ENCODE peak calls at places on chromosome 13, in four cellular contexts. S, Q, A and C are unnamed samples.

GRCh38 chr13:44410328-44410859 is 36.8 kb downstream of the SERP2 start:
- DNase-seq in S (no peak), Q (no peak), A (no peak), C (no peak)

GRCh38 chr13:30581582-30581981 is 36.1 kb upstream of the USPL1 start:
- DNase-seq in S (peak), Q (no peak), A (no peak), C (peak)

GRCh38 chr13:26255717-26256277 is 1.9 kb downstream of the CDK8 start:
- DNase-seq in S (peak), Q (no peak), A (no peak), C (no peak)

GRCh38 chr13:30868806-30869470 is 37.1 kb upstream of the MEDAG start:
- DNase-seq in S (peak), Q (no peak), A (no peak), C (peak)

GRCh38 chr13:98761126-98761978 is 8.9 kb upstream of the SLC15A1 start:
- DNase-seq in S (peak), Q (no peak), A (no peak), C (peak)

GRCh38 chr13:105642511-105642958 is 892.9 kb downstream of the EFNB2 start:
- DNase-seq in S (no peak), Q (no peak), A (no peak), C (no peak)

GRCh38 chr13:109968876-109969577 is 182.6 kb upstream of the IRS2 start:
- DNase-seq in S (no peak), Q (no peak), A (no peak), C (peak)

GRCh38 chr13:21583496-21583895 is 20.5 kb downstream of the MICU2 start:
- DNase-seq in S (peak), Q (no peak), A (no peak), C (peak)

GRCh38 chr13:101942038-101942437 is 459.8 kb downstream of the FGF14 start:
- DNase-seq in S (peak), Q (peak), A (no peak), C (peak)

GRCh38 chr13:99983401-99984133 is 2.0 kb downstream of the ZIC2 start:
- DNase-seq in S (no peak), Q (no peak), A (no peak), C (no peak)

GRCh38 chr13:94139393-94139995 is 340.0 kb downstream of the DCT start:
- DNase-seq in S (no peak), Q (no peak), A (no peak), C (no peak)

GRCh38 chr13:95226476-95226875 is 74.8 kb downstream of the ABCC4 start:
- DNase-seq in S (no peak), Q (no peak), A (no peak), C (no peak)

GRCh38 chr13:97333983-97334382 is 100.0 kb upstream of the RAP2A start:
- DNase-seq in S (no peak), Q (no peak), A (no peak), C (no peak)

GRCh38 chr13:65913173-65913572 is 1317.0 kb downstream of the PCDH9 start:
- DNase-seq in S (peak), Q (no peak), A (no peak), C (peak)
- TF ChIP-seq CTCF in S (no peak), Q (no peak), A (no peak), C (no peak)

GRCh38 chr13:73599232-73600128 is 534.7 kb downstream of the KLF12 start:
- DNase-seq in S (no peak), Q (no peak), A (no peak), C (no peak)
- H3K4me3 ChIP-seq in S (no peak), Q (no peak), A (no peak), C (no peak)

GRCh38 chr13:85798999-85799646 is at the start of gene SLITRK6:
- DNase-seq in S (peak), Q (peak), A (no peak), C (no peak)
- TF ChIP-seq CTCF in S (no peak), Q (peak), A (no peak), C (no peak)

DNA sequence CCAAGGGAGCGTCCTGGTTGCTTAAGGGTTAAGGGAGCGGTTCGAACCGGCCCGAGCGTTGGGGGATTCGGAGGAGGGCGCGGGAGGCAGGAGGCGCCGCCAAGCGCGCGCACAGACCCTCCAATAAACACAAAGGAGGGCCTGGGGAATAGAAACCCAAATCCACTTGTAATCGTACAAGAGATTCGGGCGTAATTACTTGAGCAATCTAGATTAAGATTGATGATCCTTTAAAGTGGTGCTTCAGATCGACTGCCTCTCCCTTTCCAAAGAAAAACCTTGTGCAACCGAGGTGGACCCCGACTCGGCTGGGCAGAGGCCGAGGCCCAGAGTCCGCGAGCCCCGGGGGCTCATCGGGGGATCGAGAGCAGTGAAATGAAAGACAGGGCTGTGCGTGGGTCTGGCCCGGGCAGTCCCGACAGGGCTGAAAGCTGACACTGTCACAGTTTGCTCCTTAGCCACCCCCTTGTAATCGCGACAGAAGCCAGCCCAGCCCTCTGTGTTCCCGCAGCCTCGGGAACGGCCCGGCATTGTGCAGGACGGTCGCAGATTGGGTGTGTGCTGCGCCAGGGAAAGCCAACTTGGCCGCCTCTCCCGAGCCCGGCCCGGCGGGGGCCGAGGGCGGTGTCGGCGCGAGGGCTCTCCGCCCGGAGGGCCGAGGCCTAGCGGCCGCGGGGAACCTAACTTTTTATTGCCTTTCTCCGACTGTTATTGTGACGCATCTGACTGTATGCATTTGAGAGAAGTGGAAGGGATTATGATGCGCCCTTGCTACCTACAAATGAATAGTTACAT is 5.6 kb downstream of the MAB21L1 start:
- DNase-seq in S (peak), Q (no peak), A (no peak), C (no peak)
- H3K4me3 ChIP-seq in S (peak), Q (peak), A (no peak), C (peak)

GRCh38 chr13:82740442-82740841 is 1141.8 kb downstream of the SLITRK1 start:
- DNase-seq in S (no peak), Q (no peak), A (no peak), C (no peak)

GRCh38 chr13:82739881-82740280 is 1142.4 kb downstream of the SLITRK1 start:
- DNase-seq in S (peak), Q (no peak), A (no peak), C (no peak)
- TF ChIP-seq CTCF in S (peak), Q (no peak), A (no peak), C (no peak)

GRCh38 chr13:36431204-36432105 is 840 bp upstream of the CCNA1 start:
- DNase-seq in S (no peak), Q (no peak), A (no peak), C (no peak)

GRCh38 chr13:36432106-36432544 is at the start of gene CCNA1:
- DNase-seq in S (no peak), Q (no peak), A (no peak), C (no peak)

GRCh38 chr13:36428083-36428482 is 4.2 kb upstream of the CCNA1 start:
- DNase-seq in S (peak), Q (no peak), A (no peak), C (peak)

DNA sequence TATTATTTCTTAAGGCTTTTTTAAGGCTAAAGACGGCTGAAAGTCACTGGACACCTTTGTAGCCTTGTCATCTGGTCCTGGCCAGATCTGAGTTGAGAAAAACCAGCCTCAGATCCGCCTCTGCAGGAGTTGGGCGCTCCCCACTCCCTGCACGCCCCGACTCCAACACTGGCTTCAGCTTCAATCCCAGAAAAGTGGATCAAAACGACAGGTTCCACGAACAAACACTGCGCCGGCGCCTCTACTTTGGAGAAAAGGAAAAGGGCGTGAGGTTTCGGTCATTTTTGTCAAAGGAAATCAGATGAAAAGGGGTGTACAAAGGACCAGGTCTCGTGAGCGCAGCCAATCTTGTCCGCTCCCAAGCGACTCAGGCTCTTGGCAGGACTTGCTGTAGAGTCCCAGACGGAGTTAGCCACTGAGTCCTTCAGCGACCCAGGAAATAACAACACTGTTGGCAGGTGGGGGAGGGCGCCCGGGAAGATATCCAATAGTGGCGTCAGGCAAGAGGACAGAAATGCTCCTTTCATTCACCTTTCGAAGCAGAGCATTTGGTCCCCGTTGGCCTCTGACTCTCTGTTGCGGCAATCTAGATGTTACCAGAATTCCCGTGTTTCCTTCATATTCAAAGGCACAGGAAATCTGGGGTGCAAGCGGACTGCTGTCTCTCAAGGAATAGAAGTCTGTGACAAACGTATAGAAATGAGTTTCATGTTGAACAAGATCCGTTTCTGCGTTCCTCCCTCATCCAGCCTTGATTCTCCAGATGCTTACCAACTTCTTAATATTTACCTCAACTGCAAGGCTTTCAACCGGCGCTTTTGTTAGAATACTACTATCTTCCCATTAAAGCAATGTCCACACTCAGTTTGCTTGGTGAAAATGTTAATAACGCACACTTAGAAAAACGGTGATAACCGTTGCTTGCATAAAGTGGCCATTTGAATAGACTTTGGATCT is 1.8 kb upstream of the CCNA1 start:
- DNase-seq in S (no peak), Q (no peak), A (no peak), C (no peak)
- H3K4me3 ChIP-seq in S (no peak), Q (no peak), A (no peak), C (no peak)

GRCh38 chr13:41599619-41600018 is 142.3 kb downstream of the RGCC start:
- DNase-seq in S (no peak), Q (no peak), A (no peak), C (no peak)

GRCh38 chr13:41595298-41595697 is 137.9 kb downstream of the RGCC start:
- DNase-seq in S (no peak), Q (no peak), A (no peak), C (no peak)

GRCh38 chr13:41597348-41598041 is 140.1 kb downstream of the RGCC start:
- DNase-seq in S (no peak), Q (no peak), A (no peak), C (no peak)

GRCh38 chr13:41590643-41591042 is 133.3 kb downstream of the RGCC start:
- DNase-seq in S (no peak), Q (no peak), A (no peak), C (no peak)

GRCh38 chr13:41596190-41596589 is 138.8 kb downstream of the RGCC start:
- DNase-seq in S (no peak), Q (no peak), A (no peak), C (peak)
- TF ChIP-seq CTCF in S (peak), Q (no peak), A (no peak), C (no peak)

GRCh38 chr13:24693862-24694471 is 13.8 kb downstream of the ATP12A start:
- DNase-seq in S (peak), Q (no peak), A (no peak), C (peak)
- H3K4me3 ChIP-seq in S (no peak), Q (no peak), A (no peak), C (no peak)

DNA sequence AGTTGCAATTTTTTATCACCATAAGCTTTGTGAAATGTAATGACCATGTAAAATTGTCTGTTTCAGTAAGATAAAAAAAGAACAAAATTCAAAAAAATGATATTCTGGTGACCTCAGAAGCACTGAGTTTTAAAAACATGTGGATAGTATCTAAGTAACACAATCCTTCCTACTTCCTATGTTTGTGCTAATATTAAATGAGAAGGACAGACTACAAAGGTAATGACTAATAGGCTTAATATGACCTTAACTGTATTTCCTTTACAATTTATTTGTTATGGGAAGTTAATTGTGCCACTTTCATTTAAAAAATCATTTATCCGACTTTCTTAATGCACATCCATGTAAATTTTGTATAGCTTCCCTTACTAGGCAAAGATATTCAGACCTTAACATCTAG is 1030.4 kb upstream of the ATXN8OS start:
- DNase-seq in S (no peak), Q (no peak), A (no peak), C (no peak)
- TF ChIP-seq CTCF in S (no peak), Q (no peak), A (no peak), C (no peak)

GRCh38 chr13:108270442-108270841 is 924 bp downstream of the TNFSF13B start:
- DNase-seq in S (peak), Q (no peak), A (no peak), C (peak)
- H3K4me3 ChIP-seq in S (peak), Q (no peak), A (peak), C (peak)